ENCODE peak calls at places on chromosomes 3 and 15, in eight cellular contexts. B, E, A, I, V, N, C and H are unnamed samples.

GRCh38 chr15:33994005-33994615 is 25.8 kb downstream of the CHRM5 start:
- DNase-seq in B (no peak), E (peak; percentile 56), A (peak; percentile 25), I (peak; percentile 68), V (peak; percentile 39), N (no peak), C (peak; percentile 22), H (peak; percentile 76)

GRCh38 chr3:45249391-45249790 is 23.3 kb upstream of the TMEM158 start:
- DNase-seq in B (no peak), E (no peak), A (no peak), I (peak; percentile 57), V (no peak), N (no peak), C (no peak), H (no peak)

GRCh38 chr15:26910715-26911114 is 43.9 kb downstream of the GABRA5 start:
- DNase-seq in B (no peak), E (no peak), A (no peak), I (no peak), V (no peak), N (no peak), C (no peak), H (no peak)

GRCh38 chr15:76492538-76492937 is 156.0 kb downstream of the ISL2 start:
- DNase-seq in B (no peak), E (no peak), A (no peak), I (no peak), V (no peak), N (no peak), C (no peak), H (no peak)

GRCh38 chr3:70737656-70738309 is 425.3 kb upstream of the MDFIC2 start:
- DNase-seq in B (no peak), E (no peak), A (peak; percentile 7), I (peak; percentile 83), V (no peak), N (no peak), C (no peak), H (no peak)

GRCh38 chr3:177833392-177833791 is 636.1 kb upstream of the TBL1XR1 start:
- DNase-seq in B (no peak), E (no peak), A (no peak), I (no peak), V (no peak), N (no peak), C (no peak), H (no peak)

GRCh38 chr3:124592658-124593441 is 137.4 kb upstream of the UMPS start:
- DNase-seq in B (no peak), E (no peak), A (peak; percentile 75), I (peak; percentile 99), V (no peak), N (peak; percentile 59), C (peak; percentile 77), H (peak; percentile 72)

GRCh38 chr15:75069301-75069925 is 46.0 kb downstream of the PPCDC start:
- DNase-seq in B (no peak), E (no peak), A (no peak), I (no peak), V (peak; percentile 69), N (peak; percentile 74), C (no peak), H (no peak)

GRCh38 chr3:49120438-49121135 is at the start of gene USP19:
- DNase-seq in B (peak; percentile 99), E (peak; percentile 96), A (peak; percentile 96), I (peak; percentile 94), V (peak; percentile 95), N (peak; percentile 96), C (peak; percentile 81), H (peak; percentile 97)

GRCh38 chr3:195270350-195271115 is 426 bp downstream of the XXYLT1 start:
- DNase-seq in B (peak; percentile 72), E (peak; percentile 91), A (peak; percentile 90), I (peak; percentile 39), V (peak; percentile 84), N (peak; percentile 82), C (peak; percentile 26), H (peak; percentile 80)

GRCh38 chr3:20056727-20057611 is 16.7 kb downstream of the KAT2B start:
- DNase-seq in B (no peak), E (no peak), A (peak; percentile 49), I (peak; percentile 98), V (no peak), N (no peak), C (no peak), H (no peak)

GRCh38 chr3:172098698-172099494 is 59.5 kb downstream of the FNDC3B start:
- DNase-seq in B (no peak), E (peak; percentile 59), A (no peak), I (no peak), V (no peak), N (no peak), C (no peak), H (peak; percentile 80)

GRCh38 chr3:139123377-139124095 is 78.8 kb upstream of the PRR23C start:
- DNase-seq in B (no peak), E (no peak), A (no peak), I (no peak), V (no peak), N (no peak), C (no peak), H (no peak)

GRCh38 chr3:114899186-114899931 is 247.7 kb downstream of the ZBTB20 start:
- DNase-seq in B (no peak), E (peak; percentile 31), A (peak; percentile 62), I (no peak), V (no peak), N (peak; percentile 88), C (no peak), H (peak; percentile 16)

GRCh38 chr15:73359653-73360052 is 9.1 kb downstream of the HCN4 start:
- DNase-seq in B (no peak), E (no peak), A (no peak), I (no peak), V (no peak), N (no peak), C (no peak), H (no peak)

DNA sequence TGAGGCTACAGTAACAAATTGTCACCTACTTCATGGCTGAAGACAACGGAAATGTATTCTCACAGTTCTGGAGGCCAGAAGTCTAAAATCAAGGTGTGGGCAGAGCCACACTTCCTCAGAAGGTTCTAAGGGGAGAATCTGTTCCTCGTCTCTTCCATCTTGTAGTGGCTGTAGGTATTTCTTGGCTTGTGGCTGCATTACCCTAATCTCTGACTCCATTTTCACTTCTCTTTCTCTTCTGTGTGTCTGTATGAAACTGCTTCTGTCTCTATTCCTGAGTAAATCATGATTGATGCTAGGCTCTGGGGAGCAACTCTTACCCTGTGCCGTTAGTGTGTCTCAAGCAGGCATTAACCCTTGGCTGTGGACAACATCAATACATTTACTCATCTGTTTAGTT is 164.7 kb downstream of the SQOR start:
- DNase-seq in B (no peak), E (no peak), A (no peak), I (no peak), V (peak; percentile 32), N (peak; percentile 32), C (no peak), H (no peak)
- H3K4me2 ChIP-seq in B (no peak overlapping the region), E (no peak overlapping the region), A (no peak overlapping the region), I (no peak overlapping the region), V (peak overlapping the region; percentile 38), N (peak overlapping the region; percentile 16), C (no peak overlapping the region), H (no peak overlapping the region)

DNA sequence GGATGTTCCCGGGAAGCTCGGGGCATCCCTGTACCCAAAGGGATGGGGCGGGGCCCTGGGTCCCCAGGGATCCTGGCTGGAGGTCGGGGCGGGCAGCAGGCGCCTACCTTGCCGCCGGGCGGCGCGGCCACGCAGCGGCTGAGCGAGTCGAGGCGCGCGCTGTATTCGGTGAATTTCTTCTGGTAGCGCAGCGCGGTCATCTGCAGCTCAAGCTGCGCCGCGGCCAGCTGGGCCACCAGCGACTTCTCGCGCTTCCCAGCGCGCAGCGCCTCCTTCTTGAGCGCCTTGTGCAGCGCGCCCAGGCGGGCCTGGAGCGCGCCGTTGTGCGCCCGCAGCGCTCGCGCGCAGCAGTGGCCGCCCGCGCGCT is 762 bp downstream of the PDZRN3 start:
- DNase-seq in B (peak; percentile 78), E (peak; percentile 92), A (peak; percentile 83), I (no peak), V (no peak), N (no peak), C (no peak), H (peak; percentile 88)
- TF ChIP-seq CTCF in B (peak; percentile 40), E (peak; percentile 27), A (peak; percentile 33), I (no peak), V (no peak), N (no peak), C (no peak), H (peak; percentile 38)

DNA sequence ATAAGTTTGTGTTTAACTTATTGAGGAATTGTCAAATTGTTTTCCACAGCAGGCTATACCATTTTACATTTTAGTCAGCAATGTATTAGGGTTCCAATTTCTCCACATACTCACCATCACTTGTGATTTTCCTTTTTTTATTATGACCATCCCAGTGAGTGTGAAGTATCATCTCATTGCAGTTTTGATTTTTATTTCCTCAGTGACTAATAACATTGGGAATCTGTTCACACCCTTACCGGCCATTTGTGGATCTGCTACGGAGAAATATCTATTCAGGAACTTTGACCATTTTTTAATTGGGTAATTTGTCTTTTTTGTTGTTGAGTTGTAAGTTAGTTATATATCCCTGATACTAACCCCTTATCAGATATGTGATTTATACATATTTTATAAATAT is 54.8 kb upstream of the LMCD1 start:
- DNase-seq in B (no peak), E (no peak), A (no peak), I (peak; percentile 20), V (no peak), N (no peak), C (no peak), H (no peak)
- TF ChIP-seq EZH2phosphoT487 in B (no peak), E (no peak), A (no peak), I (no peak), V (no peak), N (no peak), C (no peak), H (no peak)

DNA sequence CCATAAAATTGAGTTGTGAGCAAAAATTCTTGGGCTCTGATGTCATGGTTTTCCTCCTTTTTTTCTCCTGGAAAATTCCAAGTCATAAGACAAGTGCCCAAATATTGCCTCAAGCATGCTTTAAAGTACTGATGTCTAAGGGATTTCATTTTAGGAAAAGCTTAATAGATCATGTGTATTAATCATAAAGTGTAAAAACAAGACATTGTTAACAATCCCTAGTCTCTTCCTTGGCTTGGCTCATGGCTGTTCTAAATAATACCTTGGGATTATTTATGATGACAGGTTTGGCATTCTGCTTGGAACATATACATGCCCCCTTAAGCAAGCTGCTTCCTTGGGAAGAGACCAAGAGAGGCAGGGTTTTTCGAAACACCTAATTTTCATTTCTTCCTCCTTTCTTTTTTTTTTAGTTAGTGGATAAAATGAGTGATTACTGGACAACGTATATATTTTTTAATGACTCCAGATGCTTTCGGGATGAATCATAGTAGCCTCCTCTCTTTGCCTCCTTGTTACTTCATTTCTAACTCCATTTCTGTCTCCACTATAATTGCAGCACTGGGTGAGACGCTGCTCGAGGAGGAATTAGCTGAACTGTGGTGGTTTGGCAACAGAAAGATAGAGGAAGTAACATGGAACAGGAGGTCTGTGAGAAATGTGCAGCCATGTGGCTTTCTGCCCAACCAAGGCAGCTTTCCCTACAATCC is 104.9 kb downstream of the TPRG1 start:
- DNase-seq in B (no peak), E (no peak), A (peak; percentile 37), I (peak; percentile 78), V (peak; percentile 8), N (no peak), C (no peak), H (no peak)
- H3K4me2 ChIP-seq in B (peak overlapping the region; percentile 11), E (no peak overlapping the region), A (peak overlapping the region; percentile 22), I (peak overlapping the region; percentile 47), V (peak overlapping the region; percentile 15), N (no peak overlapping the region), C (peak overlapping the region; percentile 13), H (no peak overlapping the region)

GRCh38 chr3:39317571-39318169 is 11.8 kb upstream of the CCR8 start:
- DNase-seq in B (no peak), E (no peak), A (peak; percentile 59), I (peak; percentile 32), V (no peak), N (no peak), C (no peak), H (no peak)
- TF ChIP-seq CTCF in B (no peak), E (no peak), A (no peak), I (no peak), V (no peak), N (no peak), C (no peak), H (no peak)